ENCODE peak calls at places on chromosomes 7 and 10, in five cellular contexts. M, E, G, Y and P are unnamed samples.

GRCh38 chr10:10830316-10831061 is 187.2 kb upstream of the CELF2 start:
- DNase-seq in M (no peak), E (peak; percentile 92), G (no peak), Y (no peak), P (no peak)

GRCh38 chr7:82430518-82431465 is 12.8 kb downstream of the CACNA2D1 start:
- DNase-seq in M (no peak), E (peak; percentile 86), G (no peak), Y (no peak), P (no peak)

GRCh38 chr7:79702116-79702515 is 248.6 kb upstream of the MAGI2 start:
- DNase-seq in M (no peak), E (peak; percentile 6), G (no peak), Y (no peak), P (no peak)

GRCh38 chr10:43316988-43317387 is 50.1 kb upstream of the RASGEF1A start:
- DNase-seq in M (no peak), E (no peak), G (peak; percentile 16), Y (no peak), P (no peak)

GRCh38 chr7:121084748-121085336 is 96.3 kb downstream of the CPED1 start:
- DNase-seq in M (peak; percentile 24), E (peak; percentile 96), G (no peak), Y (no peak), P (no peak)

GRCh38 chr7:38660427-38661099 is 29.4 kb upstream of the AMPH start:
- DNase-seq in M (peak; percentile 29), E (peak; percentile 56), G (peak; percentile 48), Y (peak; percentile 56), P (peak; percentile 54)

GRCh38 chr7:26815452-26815851 is 48.9 kb downstream of the SKAP2 start:
- DNase-seq in M (no peak), E (no peak), G (no peak), Y (no peak), P (no peak)

GRCh38 chr10:124280916-124281315 is 137.8 kb downstream of the OAT start:
- DNase-seq in M (no peak), E (no peak), G (no peak), Y (no peak), P (no peak)

GRCh38 chr7:50677279-50677996 is 105.3 kb downstream of the GRB10 start:
- DNase-seq in M (peak; percentile 41), E (no peak), G (no peak), Y (no peak), P (no peak)

GRCh38 chr10:84375011-84375410 is 46.6 kb downstream of the CCSER2 start:
- DNase-seq in M (peak; percentile 51), E (peak; percentile 69), G (peak; percentile 31), Y (peak; percentile 19), P (peak; percentile 62)

GRCh38 chr10:86340176-86340990 is 26.2 kb downstream of the GRID1 start:
- DNase-seq in M (no peak), E (no peak), G (no peak), Y (no peak), P (no peak)

GRCh38 chr7:152735443-152736004 is 24.0 kb upstream of the ACTR3B start:
- DNase-seq in M (no peak), E (peak; percentile 11), G (no peak), Y (peak; percentile 47), P (no peak)

GRCh38 chr7:87218941-87219544 is 489 bp downstream of the TMEM243 start:
- DNase-seq in M (peak; percentile 28), E (peak; percentile 34), G (peak; percentile 45), Y (peak; percentile 45), P (peak; percentile 42)

GRCh38 chr7:7969306-7970112 is 913 bp downstream of the GLCCI1 start:
- DNase-seq in M (no peak), E (peak; percentile 40), G (peak; percentile 37), Y (peak; percentile 22), P (peak; percentile 34)

DNA sequence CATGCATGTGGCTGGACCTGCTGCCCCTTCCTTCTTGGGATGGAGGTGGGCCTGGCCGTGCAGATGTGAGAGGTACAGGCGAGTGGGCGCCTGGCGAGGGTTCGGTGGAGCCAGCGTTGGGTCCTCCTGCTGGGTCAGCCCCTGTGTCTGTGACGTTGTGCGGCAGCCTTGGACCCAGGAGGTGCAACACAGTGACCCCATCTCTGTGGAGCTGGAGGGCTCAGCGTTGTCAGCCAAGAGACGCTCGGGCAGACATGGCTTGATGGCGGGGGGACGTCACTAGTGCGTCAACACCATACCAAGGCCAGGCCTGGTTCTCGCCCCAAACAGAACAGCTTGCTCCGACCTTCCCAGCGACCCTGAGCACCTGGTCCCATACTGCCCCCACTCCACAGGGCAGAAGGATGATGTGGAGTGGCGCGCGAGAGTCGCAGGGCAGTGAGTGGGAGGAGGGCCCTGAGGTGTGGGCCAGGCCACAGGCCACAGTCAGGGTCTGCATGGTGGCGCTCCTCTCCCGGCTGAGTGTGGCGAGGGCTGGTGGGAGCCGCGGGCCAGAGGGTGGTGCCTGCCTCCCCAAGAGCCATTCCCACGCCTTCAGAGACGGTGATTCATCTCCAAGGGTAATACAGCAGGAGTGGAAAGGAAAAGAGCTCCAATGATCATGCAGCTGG is 184.4 kb downstream of the DNAJB6 start:
- DNase-seq in M (no peak), E (no peak), G (no peak), Y (no peak), P (no peak)
- TF ChIP-seq BHLHE40 in M (no peak), E (no peak), G (no peak), Y (no peak), P (no peak)

GRCh38 chr7:139108256-139109187 is 998 bp downstream of the ZC3HAV1 start:
- DNase-seq in M (no peak), E (peak; percentile 4), G (peak; percentile 73), Y (peak; percentile 55), P (peak; percentile 30)
- TF ChIP-seq BHLHE40 in M (no peak), E (no peak), G (no peak), Y (no peak), P (no peak)

DNA sequence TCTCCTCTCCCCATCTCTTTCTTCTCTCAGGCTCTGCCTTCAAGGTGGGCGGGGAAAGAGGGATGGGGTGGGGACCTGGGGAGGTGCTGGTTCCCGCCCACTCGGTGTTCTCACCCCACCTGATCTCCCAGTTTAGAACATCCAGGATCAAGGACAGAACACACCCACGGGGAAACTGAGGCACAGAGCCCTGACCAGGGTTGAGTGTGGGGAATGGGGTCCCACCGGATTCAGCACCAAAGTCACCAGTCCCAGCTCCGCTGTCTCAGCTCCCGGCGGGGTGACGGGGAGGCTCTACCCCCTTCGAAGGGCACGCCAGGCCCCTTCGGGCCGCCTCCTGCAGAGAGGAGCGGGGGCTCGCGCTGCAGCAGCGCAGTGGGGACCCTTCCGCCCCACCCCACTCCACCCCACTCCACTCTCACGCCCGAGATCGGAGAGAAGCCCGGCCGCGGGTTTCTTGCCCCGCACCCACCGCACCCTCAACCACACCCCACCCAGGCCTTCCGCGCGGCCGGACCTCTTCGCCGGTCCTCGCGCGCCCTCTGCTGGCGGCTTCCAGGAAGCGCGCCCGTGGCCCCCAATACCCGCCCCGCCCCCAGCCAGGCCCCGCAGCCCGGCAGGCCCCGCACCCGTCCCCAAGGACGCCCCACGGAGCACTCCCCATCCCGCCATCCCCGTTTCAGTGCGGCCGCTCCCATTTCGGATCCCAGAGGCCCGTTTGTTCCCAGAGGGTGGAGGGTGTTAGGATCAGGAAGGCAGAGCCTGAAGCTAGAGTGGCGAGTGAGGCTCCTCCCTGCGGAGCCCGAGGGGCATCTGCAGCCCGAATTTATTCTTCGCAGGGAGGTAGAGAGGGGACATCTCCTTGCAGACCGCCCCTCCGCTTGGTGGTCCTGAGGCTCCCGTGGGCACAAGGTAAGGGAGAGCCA is 18.0 kb downstream of the POLL start:
- DNase-seq in M (peak; percentile 20), E (peak; percentile 35), G (peak; percentile 88), Y (peak; percentile 92), P (peak; percentile 88)
- TF ChIP-seq BHLHE40 in M (no peak), E (no peak), G (no peak), Y (no peak), P (no peak)

DNA sequence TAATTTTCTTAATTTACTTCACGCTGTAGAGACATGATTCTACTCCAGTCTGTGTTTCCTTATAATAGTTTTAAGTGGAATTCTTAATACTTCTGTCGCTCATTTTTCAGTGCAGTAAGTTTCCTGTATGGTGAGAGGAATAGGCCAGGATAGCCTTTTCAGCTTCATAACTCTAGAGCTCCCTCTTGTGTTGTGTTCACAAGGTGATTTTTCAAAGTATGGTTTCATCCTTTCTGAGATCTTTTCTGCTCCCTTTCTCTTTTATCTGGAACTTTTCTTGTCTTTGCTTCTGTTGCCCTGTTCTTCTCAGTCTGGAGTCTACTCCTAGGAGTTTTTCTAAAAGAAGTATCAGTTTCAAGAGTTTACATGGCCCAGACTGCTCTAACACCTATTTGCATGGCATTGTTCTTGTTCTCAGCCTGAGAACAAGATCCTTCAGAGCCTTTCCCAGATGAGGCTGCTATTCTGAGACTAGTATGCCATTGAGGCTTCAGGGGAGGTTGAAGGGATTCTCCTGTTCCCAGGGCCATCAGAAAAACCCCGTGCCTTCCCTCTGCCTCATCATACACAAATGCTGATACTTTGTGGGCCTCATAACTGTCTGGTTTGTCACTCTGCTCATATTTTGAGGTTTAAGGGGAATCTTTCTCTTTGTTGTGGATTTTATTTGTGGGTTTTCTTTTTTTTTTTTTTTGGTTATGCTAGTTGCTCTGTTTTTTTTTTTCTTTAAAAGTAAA is 21.8 kb downstream of the NET1 start:
- DNase-seq in M (peak; percentile 41), E (peak; percentile 81), G (peak; percentile 37), Y (peak; percentile 39), P (peak; percentile 40)
- TF ChIP-seq BHLHE40 in M (no peak), E (no peak), G (no peak), Y (no peak), P (no peak)

GRCh38 chr7:98711945-98712344 is 94.9 kb downstream of the NPTX2 start:
- DNase-seq in M (no peak), E (no peak), G (no peak), Y (no peak), P (no peak)
- TF ChIP-seq BHLHE40 in M (no peak), E (no peak), G (no peak), Y (no peak), P (no peak)

DNA sequence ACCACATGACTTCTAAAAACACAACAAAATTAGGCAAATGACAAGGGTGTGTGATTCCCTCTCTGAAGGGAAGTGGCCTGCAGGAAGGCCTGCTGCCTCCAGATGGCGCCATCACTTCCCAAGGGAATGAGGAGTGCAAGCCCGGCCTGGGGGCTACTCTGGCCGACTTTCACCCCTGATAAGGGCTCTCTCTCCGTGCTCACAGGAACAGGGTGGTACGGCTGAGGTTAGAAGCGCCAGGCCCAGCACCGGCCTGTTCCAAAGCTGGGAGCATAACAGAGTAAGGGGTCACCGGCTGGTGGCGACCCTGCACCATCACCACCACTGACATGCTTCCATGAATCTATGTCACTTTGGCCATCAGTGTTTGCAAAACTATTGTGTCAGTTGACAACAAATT is 13.1 kb downstream of the RBP3 start:
- DNase-seq in M (peak; percentile 10), E (peak; percentile 16), G (peak; percentile 79), Y (peak; percentile 80), P (peak; percentile 41)
- TF ChIP-seq BHLHE40 in M (no peak), E (no peak), G (no peak), Y (no peak), P (no peak)